ENCODE peak calls at places on chromosomes 5 and 9, in six cellular contexts. P, Q, V, B, G and I are unnamed samples.

GRCh38 chr9:93143830-93144530 is 9.9 kb upstream of the NINJ1 start:
- DNase-seq in P (no peak), Q (no peak), V (no peak), B (no peak), G (peak; percentile 78), I (no peak)

GRCh38 chr9:72579190-72579589 is 57.8 kb downstream of the TMC1 start:
- DNase-seq in P (peak; percentile 81), Q (no peak), V (peak; percentile 92), B (no peak), G (no peak), I (peak; percentile 31)

GRCh38 chr9:92600742-92601261 is 65.0 kb upstream of the ECM2 start:
- DNase-seq in P (no peak), Q (peak; percentile 24), V (no peak), B (no peak), G (no peak), I (no peak)

GRCh38 chr9:33988219-33988890 is 60.3 kb downstream of the UBAP2 start:
- DNase-seq in P (no peak), Q (no peak), V (no peak), B (no peak), G (no peak), I (no peak)

GRCh38 chr5:80957031-80957761 is 3.0 kb upstream of the RASGRF2 start:
- DNase-seq in P (no peak), Q (no peak), V (no peak), B (no peak), G (no peak), I (no peak)

GRCh38 chr5:54087436-54087835 is 222.9 kb downstream of the ARL15 start:
- DNase-seq in P (no peak), Q (peak; percentile 85), V (no peak), B (no peak), G (no peak), I (no peak)

GRCh38 chr5:146051678-146052077 is 53.7 kb downstream of the PLAC8L1 start:
- DNase-seq in P (no peak), Q (peak; percentile 37), V (no peak), B (no peak), G (no peak), I (no peak)

GRCh38 chr5:73902327-73903051 is 276.5 kb downstream of the ARHGEF28 start:
- DNase-seq in P (no peak), Q (no peak), V (peak; percentile 41), B (no peak), G (peak; percentile 10), I (peak; percentile 19)

GRCh38 chr5:66415208-66415607 is 181.0 kb upstream of the MAST4 start:
- DNase-seq in P (no peak), Q (no peak), V (no peak), B (no peak), G (no peak), I (no peak)

GRCh38 chr5:4533457-4534105 is 606.5 kb upstream of the ADAMTS16 start:
- DNase-seq in P (no peak), Q (no peak), V (no peak), B (no peak), G (no peak), I (no peak)

GRCh38 chr9:138076650-138077009 is 199.0 kb downstream of the CACNA1B start:
- DNase-seq in P (no peak), Q (no peak), V (no peak), B (no peak), G (no peak), I (no peak)

GRCh38 chr9:133683494-133684460 is 47.6 kb downstream of the DBH start:
- DNase-seq in P (no peak), Q (no peak), V (no peak), B (peak; percentile 43), G (peak; percentile 83), I (no peak)

GRCh38 chr5:172973127-172973916 is 10.2 kb upstream of the ATP6V0E1 start:
- DNase-seq in P (no peak), Q (no peak), V (no peak), B (no peak), G (no peak), I (no peak)

GRCh38 chr9:105722099-105722498 is 27.8 kb downstream of the TMEM38B start:
- DNase-seq in P (no peak), Q (no peak), V (no peak), B (no peak), G (no peak), I (no peak)

GRCh38 chr5:59164041-59164830 is 581.4 kb downstream of the RAB3C start:
- DNase-seq in P (no peak), Q (peak; percentile 20), V (no peak), B (no peak), G (no peak), I (no peak)

GRCh38 chr5:82296929-82297328 is 18.8 kb upstream of the RPS23 start:
- DNase-seq in P (no peak), Q (no peak), V (no peak), B (no peak), G (no peak), I (no peak)

GRCh38 chr9:125635888-125636287 is 71.1 kb downstream of the MAPKAP1 start:
- DNase-seq in P (no peak), Q (no peak), V (no peak), B (no peak), G (no peak), I (no peak)

GRCh38 chr9:94011134-94011533 is 56.0 kb upstream of the BARX1 start:
- DNase-seq in P (peak; percentile 41), Q (no peak), V (no peak), B (no peak), G (peak; percentile 28), I (no peak)

GRCh38 chr9:84230355-84231136 is 110.0 kb downstream of the SLC28A3 start:
- DNase-seq in P (no peak), Q (no peak), V (no peak), B (no peak), G (no peak), I (peak; percentile 25)

GRCh38 chr9:16985559-16986348 is 115.3 kb upstream of the BNC2 start:
- DNase-seq in P (no peak), Q (peak; percentile 37), V (no peak), B (no peak), G (no peak), I (no peak)

GRCh38 chr9:2657427-2657826 is 35.8 kb downstream of the VLDLR start:
- DNase-seq in P (no peak), Q (no peak), V (no peak), B (no peak), G (no peak), I (no peak)

GRCh38 chr9:136328011-136328621 is 777 bp downstream of the GPSM1 start:
- DNase-seq in P (peak; percentile 69), Q (no peak), V (no peak), B (peak; percentile 71), G (no peak), I (no peak)
- H3K4me3 ChIP-seq in P (peak overlapping the region; percentile 70), Q (peak overlapping the region; percentile 97), V (peak overlapping the region; percentile 89), B (peak overlapping the region; percentile 67), G (peak overlapping the region; percentile 35), I (peak overlapping the region; percentile 71)

DNA sequence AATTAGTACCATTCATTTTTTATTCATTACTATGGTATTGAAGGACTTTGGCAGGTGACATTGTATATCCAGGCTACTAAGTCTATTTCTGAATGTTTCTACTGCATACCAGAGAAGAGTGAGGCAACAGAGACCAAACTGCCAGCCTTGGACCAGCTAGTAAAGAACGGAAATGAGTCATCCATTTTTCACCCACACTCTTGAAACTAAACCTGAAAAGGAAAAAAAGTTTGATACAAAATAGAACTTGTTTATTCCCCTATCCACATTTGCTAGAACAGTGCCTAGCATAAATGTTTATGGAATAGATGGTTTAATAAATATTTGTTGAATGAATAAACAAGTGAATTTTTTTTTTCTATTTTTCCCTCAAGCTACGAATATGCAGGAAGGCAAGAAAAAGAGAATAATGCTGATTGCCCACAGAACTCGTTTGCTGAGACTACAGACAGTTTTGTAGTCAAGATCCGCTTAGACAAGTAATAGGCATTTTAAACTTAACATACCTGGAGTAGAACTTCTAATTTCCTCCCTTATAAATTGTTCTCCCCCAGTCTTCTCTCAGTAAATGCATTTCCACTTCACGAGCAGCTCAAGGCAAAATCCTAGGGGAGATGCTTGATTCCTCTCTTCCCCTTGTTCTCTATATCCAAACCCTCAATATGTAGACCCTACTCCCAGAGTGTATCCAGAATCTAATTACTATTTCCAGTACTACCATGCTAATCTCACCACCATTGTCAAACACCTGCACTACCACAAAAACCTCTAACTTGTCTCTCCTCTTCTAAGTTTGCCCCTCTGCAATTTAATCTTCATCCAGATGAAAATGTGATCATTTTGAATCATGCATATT is 146.1 kb upstream of the RASA1 start:
- DNase-seq in P (no peak), Q (peak; percentile 66), V (peak; percentile 10), B (no peak), G (peak; percentile 2), I (peak; percentile 72)
- H3K4me3 ChIP-seq in P (no peak overlapping the region), Q (no peak overlapping the region), V (no peak overlapping the region), B (no peak overlapping the region), G (peak overlapping the region; percentile 24), I (no peak overlapping the region)

GRCh38 chr5:154849791-154850201 is 607 bp downstream of the FAXDC2 start:
- DNase-seq in P (no peak), Q (no peak), V (no peak), B (no peak), G (no peak), I (no peak)
- H3K4me3 ChIP-seq in P (peak overlapping the region; percentile 45), Q (peak overlapping the region; percentile 92), V (no peak overlapping the region), B (peak overlapping the region; percentile 72), G (no peak overlapping the region), I (peak overlapping the region; percentile 52)

GRCh38 chr9:96398582-96399334 is 15.2 kb upstream of the SLC35D2 start:
- DNase-seq in P (peak; percentile 21), Q (no peak), V (no peak), B (no peak), G (peak; percentile 18), I (no peak)
- H3K4me3 ChIP-seq in P (no peak overlapping the region), Q (no peak overlapping the region), V (no peak overlapping the region), B (no peak overlapping the region), G (peak overlapping the region; percentile 28), I (no peak overlapping the region)

GRCh38 chr5:125162714-125163113 is 416.3 kb upstream of the ZNF608 start:
- DNase-seq in P (no peak), Q (no peak), V (no peak), B (no peak), G (no peak), I (no peak)

GRCh38 chr5:125160787-125161502 is 414.5 kb upstream of the ZNF608 start:
- DNase-seq in P (no peak), Q (no peak), V (no peak), B (peak; percentile 36), G (no peak), I (peak; percentile 63)
- H3K4me3 ChIP-seq in P (no peak overlapping the region), Q (no peak overlapping the region), V (no peak overlapping the region), B (no peak overlapping the region), G (no peak overlapping the region), I (no peak overlapping the region)